ENCODE peak calls at places on chromosomes 2 and 18, in seven cellular contexts. One of them, this sample, is unnamed.

GRCh38 chr2:78984386-78984785 is 41.1 kb upstream of the REG3G start:
- DNase-seq in C1 segment of cervical spinal cord: no peak
- DNase-seq in CD4-positive, CD25-positive, alpha-beta regulatory T cell: no peak
- DNase-seq in ureter: no peak
- DNase-seq in HL-60: no peak
- DNase-seq in OCI-M1: no peak
- DNase-seq in NCI-H1092: no peak
- DNase-seq in this sample: no peak

GRCh38 chr2:210965472-210965871 is 409.1 kb downstream of the CPS1 start:
- DNase-seq in OCI-M1: no peak
- DNase-seq in C1 segment of cervical spinal cord: no peak
- DNase-seq in CD4-positive, CD25-positive, alpha-beta regulatory T cell: no peak
- DNase-seq in HL-60: no peak
- DNase-seq in ureter: no peak
- DNase-seq in NCI-H1092: no peak
- DNase-seq in this sample: no peak

GRCh38 chr2:217623513-217623912 is 379.3 kb downstream of the TNS1 start:
- DNase-seq in C1 segment of cervical spinal cord: no peak
- DNase-seq in ureter: no peak
- DNase-seq in HL-60: no peak
- DNase-seq in CD4-positive, CD25-positive, alpha-beta regulatory T cell: no peak
- DNase-seq in OCI-M1: no peak
- DNase-seq in NCI-H1092: no peak
- DNase-seq in this sample: no peak

GRCh38 chr2:217218269-217219140 is 358.6 kb upstream of the TNP1 start:
- DNase-seq in HL-60: peak
- DNase-seq in CD4-positive, CD25-positive, alpha-beta regulatory T cell: no peak
- DNase-seq in OCI-M1: peak
- DNase-seq in NCI-H1092: no peak
- DNase-seq in ureter: no peak
- DNase-seq in C1 segment of cervical spinal cord: no peak
- DNase-seq in this sample: peak

GRCh38 chr2:134401081-134401497 is 147.2 kb downstream of the MGAT5 start:
- DNase-seq in CD4-positive, CD25-positive, alpha-beta regulatory T cell: no peak
- DNase-seq in NCI-H1092: no peak
- DNase-seq in ureter: no peak
- DNase-seq in HL-60: no peak
- DNase-seq in C1 segment of cervical spinal cord: no peak
- DNase-seq in OCI-M1: peak
- DNase-seq in this sample: no peak

GRCh38 chr18:36284268-36284667 is 13.2 kb upstream of the FHOD3 start:
- DNase-seq in OCI-M1: no peak
- DNase-seq in HL-60: no peak
- DNase-seq in NCI-H1092: no peak
- DNase-seq in ureter: no peak
- DNase-seq in C1 segment of cervical spinal cord: no peak
- DNase-seq in CD4-positive, CD25-positive, alpha-beta regulatory T cell: no peak
- DNase-seq in this sample: no peak

GRCh38 chr2:109348645-109349554 is 219.9 kb downstream of the SH3RF3 start:
- DNase-seq in NCI-H1092: no peak
- DNase-seq in ureter: peak
- DNase-seq in HL-60: no peak
- DNase-seq in CD4-positive, CD25-positive, alpha-beta regulatory T cell: peak
- DNase-seq in C1 segment of cervical spinal cord: no peak
- DNase-seq in OCI-M1: no peak
- DNase-seq in this sample: no peak

GRCh38 chr2:121697108-121697631 is 39.5 kb downstream of the NIFK start:
- DNase-seq in ureter: no peak
- DNase-seq in NCI-H1092: no peak
- DNase-seq in C1 segment of cervical spinal cord: no peak
- DNase-seq in OCI-M1: no peak
- DNase-seq in CD4-positive, CD25-positive, alpha-beta regulatory T cell: no peak
- DNase-seq in HL-60: no peak
- DNase-seq in this sample: no peak

GRCh38 chr2:28457237-28457636 is 38.6 kb upstream of the PLB1 start:
- DNase-seq in CD4-positive, CD25-positive, alpha-beta regulatory T cell: no peak
- DNase-seq in C1 segment of cervical spinal cord: no peak
- DNase-seq in NCI-H1092: no peak
- DNase-seq in ureter: no peak
- DNase-seq in HL-60: no peak
- DNase-seq in OCI-M1: no peak
- DNase-seq in this sample: no peak

GRCh38 chr2:239143858-239144712 is 256.7 kb downstream of the HDAC4 start:
- DNase-seq in CD4-positive, CD25-positive, alpha-beta regulatory T cell: no peak
- DNase-seq in HL-60: no peak
- DNase-seq in NCI-H1092: no peak
- DNase-seq in OCI-M1: peak
- DNase-seq in C1 segment of cervical spinal cord: peak
- DNase-seq in ureter: no peak
- DNase-seq in this sample: no peak

GRCh38 chr2:74430502-74430901 is 9.0 kb downstream of the WDR54 start:
- DNase-seq in C1 segment of cervical spinal cord: no peak
- DNase-seq in NCI-H1092: no peak
- DNase-seq in ureter: no peak
- DNase-seq in CD4-positive, CD25-positive, alpha-beta regulatory T cell: no peak
- DNase-seq in HL-60: no peak
- DNase-seq in OCI-M1: no peak
- DNase-seq in this sample: no peak

GRCh38 chr18:3983351-3983969 is 471.6 kb downstream of the DLGAP1 start:
- DNase-seq in NCI-H1092: no peak
- DNase-seq in C1 segment of cervical spinal cord: no peak
- DNase-seq in CD4-positive, CD25-positive, alpha-beta regulatory T cell: no peak
- DNase-seq in OCI-M1: peak
- DNase-seq in ureter: no peak
- DNase-seq in HL-60: no peak
- DNase-seq in this sample: no peak